ENCODE peak calls at places on chromosomes 3 and 15, in eight cellular contexts. P is HepG2, J is endothelial cell of umbilical vein, U is esophagus muscularis mucosa, V is stomach, T is GM12891, F is GM12878, W is IMR-90. S is an unnamed sample.

GRCh38 chr3:46186856-46187700 is 21.0 kb downstream of the CCR1 start:
- DNase-seq in J (no peak), U (no peak), W (no peak), V (no peak), F (peak), T (peak), P (no peak), S (no peak)

GRCh38 chr15:40481671-40482070 is 10.9 kb downstream of the CHST14 start:
- DNase-seq in J (no peak), F (no peak), P (no peak), V (no peak), W (no peak), U (no peak), T (no peak), S (no peak)

GRCh38 chr3:133742351-133743091 is 3.7 kb upstream of the TF start:
- DNase-seq in T (no peak), U (no peak), V (no peak), W (peak), F (peak), J (no peak), P (peak), S (no peak)

GRCh38 chr15:39682366-39682765 is 100.3 kb downstream of the FSIP1 start:
- DNase-seq in P (no peak), V (no peak), W (no peak), U (no peak), F (no peak), T (no peak), J (no peak), S (no peak)

GRCh38 chr3:181956122-181956521 is 244.4 kb downstream of the SOX2 start:
- DNase-seq in W (no peak), V (no peak), J (no peak), F (no peak), T (no peak), U (no peak), P (no peak), S (peak)

GRCh38 chr15:63041402-63041977 is 1.1 kb upstream of the TPM1 start:
- DNase-seq in W (no peak), F (no peak), J (no peak), P (no peak), T (no peak), V (no peak), U (no peak), S (no peak)

GRCh38 chr15:66899555-66900350 is 165.6 kb upstream of the SMAD3 start:
- DNase-seq in J (no peak), V (no peak), T (no peak), U (no peak), P (no peak), F (no peak), W (peak), S (no peak)

GRCh38 chr3:99925584-99925983 is 107.9 kb downstream of the CMSS1 start:
- DNase-seq in T (no peak), F (no peak), V (peak), U (no peak), P (no peak), W (peak), J (peak), S (peak)

GRCh38 chr15:84575493-84575892 is 25.3 kb upstream of the ZSCAN2 start:
- DNase-seq in V (no peak), P (no peak), J (no peak), T (no peak), W (no peak), U (no peak), F (no peak), S (no peak)
- TF ChIP-seq POLR2A in V (no peak), P (no peak), J (no peak), T (no peak), W (no peak), U (no peak), F (no peak), S (no peak)

DNA sequence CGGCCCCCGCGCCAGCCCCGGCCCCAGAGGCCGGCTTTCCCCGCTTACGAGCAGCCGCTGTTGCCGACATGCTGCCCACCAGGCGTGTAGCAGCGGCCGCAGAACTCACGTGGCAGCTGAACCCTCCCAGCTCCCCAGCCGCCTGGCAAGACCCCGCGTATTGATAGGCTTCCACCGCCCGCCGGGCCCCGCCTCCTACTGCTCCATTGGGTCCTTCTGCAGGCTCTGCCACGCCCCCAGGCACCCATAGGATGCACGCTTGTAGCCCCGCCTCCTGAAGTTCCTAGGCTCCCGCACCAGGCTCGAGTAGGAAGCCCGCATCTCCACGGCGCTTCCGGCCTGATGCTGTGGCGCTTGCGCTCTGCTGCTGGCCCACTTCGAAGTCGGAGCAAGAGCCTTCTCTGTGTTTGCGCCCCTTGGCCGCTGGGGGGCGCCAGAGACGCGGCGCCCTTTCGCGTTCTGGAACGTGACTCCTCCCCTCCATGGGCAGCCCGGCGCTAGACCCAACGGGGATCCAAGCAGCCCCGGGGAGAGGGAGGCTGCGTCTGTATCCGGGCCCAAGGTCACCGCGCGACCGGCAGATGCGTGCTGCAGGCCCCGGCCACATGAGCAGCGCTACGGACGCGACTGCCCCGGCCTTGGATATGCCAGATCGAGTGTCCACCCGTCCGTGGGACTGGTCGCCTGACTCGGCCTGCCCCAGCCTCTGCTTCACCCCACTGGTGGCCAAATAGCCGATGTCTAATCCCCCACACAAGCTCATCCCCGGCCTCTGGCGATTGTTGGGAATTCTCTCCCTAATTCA is at the start of the genes PARP3 and RRP9:
- DNase-seq in V (peak), P (peak), W (peak), T (peak), U (peak), F (peak), J (peak), S (peak)
- TF ChIP-seq POLR2A in V (no peak), P (no peak), W (peak), T (no peak), U (no peak), F (peak), J (peak), S (peak)

GRCh38 chr3:49020335-49021212 is 1.3 kb upstream of the NDUFAF3 start:
- DNase-seq in J (peak), T (peak), W (no peak), U (no peak), F (no peak), P (no peak), V (peak), S (peak)
- TF ChIP-seq POLR2A in J (no peak), T (peak), W (no peak), U (no peak), F (no peak), P (no peak), V (no peak), S (no peak)

GRCh38 chr3:30236011-30236410 is 370.4 kb upstream of the TGFBR2 start:
- DNase-seq in F (no peak), J (no peak), U (no peak), T (no peak), W (no peak), V (no peak), P (no peak), S (no peak)
- TF ChIP-seq POLR2A in F (no peak), J (no peak), U (no peak), T (no peak), W (no peak), V (no peak), P (no peak), S (no peak)